ENCODE peak calls at places on chromosomes 2 and 18, in eight cellular contexts. One of them, this sample, is unnamed.

GRCh38 chr2:121080013-121080772 is 204.8 kb downstream of the TFCP2L1 start:
- DNase-seq in Jurkat, Clone E6-1: peak
- DNase-seq in right cardiac atrium: peak
- DNase-seq in adipocyte: peak
- DNase-seq in endodermal cell: peak
- DNase-seq in OCI-LY7: peak
- DNase-seq in aorta: no peak
- DNase-seq in AG09309: no peak
- DNase-seq in this sample: no peak

GRCh38 chr2:180463608-180464007 is 456.5 kb upstream of the CWC22 start:
- DNase-seq in aorta: no peak
- DNase-seq in adipocyte: no peak
- DNase-seq in endodermal cell: no peak
- DNase-seq in Jurkat, Clone E6-1: no peak
- DNase-seq in AG09309: no peak
- DNase-seq in OCI-LY7: no peak
- DNase-seq in right cardiac atrium: no peak
- DNase-seq in this sample: no peak

GRCh38 chr18:43160509-43160908 is 45.0 kb upstream of the RIT2 start:
- DNase-seq in right cardiac atrium: no peak
- DNase-seq in AG09309: no peak
- DNase-seq in OCI-LY7: no peak
- DNase-seq in Jurkat, Clone E6-1: no peak
- DNase-seq in aorta: no peak
- DNase-seq in endodermal cell: no peak
- DNase-seq in adipocyte: peak
- DNase-seq in this sample: no peak

GRCh38 chr18:59951591-59951990 is 51.8 kb downstream of the PMAIP1 start:
- DNase-seq in endodermal cell: no peak
- DNase-seq in Jurkat, Clone E6-1: no peak
- DNase-seq in OCI-LY7: no peak
- DNase-seq in aorta: no peak
- DNase-seq in AG09309: no peak
- DNase-seq in adipocyte: no peak
- DNase-seq in right cardiac atrium: no peak
- DNase-seq in this sample: no peak

GRCh38 chr2:216082388-216082733 is 642 bp downstream of the TMEM169 start:
- DNase-seq in OCI-LY7: no peak
- DNase-seq in adipocyte: no peak
- DNase-seq in endodermal cell: no peak
- DNase-seq in right cardiac atrium: no peak
- DNase-seq in AG09309: no peak
- DNase-seq in aorta: no peak
- DNase-seq in Jurkat, Clone E6-1: no peak
- DNase-seq in this sample: no peak

GRCh38 chr2:38722271-38723115 is 28.7 kb downstream of the SRSF7 start:
- DNase-seq in AG09309: no peak
- DNase-seq in aorta: no peak
- DNase-seq in Jurkat, Clone E6-1: peak
- DNase-seq in endodermal cell: no peak
- DNase-seq in adipocyte: no peak
- DNase-seq in OCI-LY7: peak
- DNase-seq in right cardiac atrium: no peak
- DNase-seq in this sample: no peak

GRCh38 chr2:212537311-212538155 is 1.1 kb downstream of the ERBB4 start:
- DNase-seq in OCI-LY7: no peak
- DNase-seq in AG09309: no peak
- DNase-seq in endodermal cell: peak
- DNase-seq in aorta: peak
- DNase-seq in adipocyte: peak
- DNase-seq in right cardiac atrium: peak
- DNase-seq in Jurkat, Clone E6-1: no peak
- DNase-seq in this sample: peak

GRCh38 chr18:68735498-68736343 is 20.8 kb upstream of the TMX3 start:
- DNase-seq in right cardiac atrium: no peak
- DNase-seq in AG09309: peak
- DNase-seq in Jurkat, Clone E6-1: peak
- DNase-seq in endodermal cell: no peak
- DNase-seq in OCI-LY7: peak
- DNase-seq in aorta: no peak
- DNase-seq in adipocyte: peak
- DNase-seq in this sample: no peak

GRCh38 chr2:221402072-221402471 is 170.0 kb downstream of the EPHA4 start:
- DNase-seq in OCI-LY7: no peak
- DNase-seq in right cardiac atrium: no peak
- DNase-seq in adipocyte: peak
- DNase-seq in AG09309: peak
- DNase-seq in Jurkat, Clone E6-1: no peak
- DNase-seq in endodermal cell: no peak
- DNase-seq in aorta: no peak
- DNase-seq in this sample: no peak

GRCh38 chr2:171807130-171807529 is 86.9 kb downstream of the SLC25A12 start:
- DNase-seq in adipocyte: no peak
- DNase-seq in endodermal cell: no peak
- DNase-seq in OCI-LY7: no peak
- DNase-seq in aorta: no peak
- DNase-seq in right cardiac atrium: no peak
- DNase-seq in Jurkat, Clone E6-1: no peak
- DNase-seq in AG09309: no peak
- DNase-seq in this sample: no peak

GRCh38 chr2:172429351-172429968 is 2.1 kb downstream of the ITGA6 start:
- DNase-seq in Jurkat, Clone E6-1: no peak
- DNase-seq in AG09309: no peak
- DNase-seq in adipocyte: no peak
- DNase-seq in right cardiac atrium: no peak
- DNase-seq in endodermal cell: peak
- DNase-seq in aorta: no peak
- DNase-seq in OCI-LY7: no peak
- DNase-seq in this sample: no peak

GRCh38 chr2:238596571-238597551 is 170.1 kb downstream of the ASB1 start:
- DNase-seq in AG09309: peak
- DNase-seq in OCI-LY7: no peak
- DNase-seq in Jurkat, Clone E6-1: no peak
- DNase-seq in right cardiac atrium: peak
- DNase-seq in endodermal cell: no peak
- DNase-seq in adipocyte: peak
- DNase-seq in aorta: peak
- DNase-seq in this sample: peak

GRCh38 chr2:45946023-45946422 is 294.5 kb downstream of the PRKCE start:
- DNase-seq in Jurkat, Clone E6-1: no peak
- DNase-seq in OCI-LY7: no peak
- DNase-seq in adipocyte: peak
- DNase-seq in aorta: no peak
- DNase-seq in endodermal cell: no peak
- DNase-seq in AG09309: peak
- DNase-seq in right cardiac atrium: no peak
- DNase-seq in this sample: no peak

GRCh38 chr2:3741372-3741771 is 38.0 kb downstream of the DCDC2C start:
- DNase-seq in right cardiac atrium: no peak
- DNase-seq in adipocyte: no peak
- DNase-seq in OCI-LY7: no peak
- DNase-seq in aorta: no peak
- DNase-seq in AG09309: no peak
- DNase-seq in Jurkat, Clone E6-1: peak
- DNase-seq in endodermal cell: peak
- DNase-seq in this sample: no peak

GRCh38 chr2:61378281-61378680 is 92.6 kb downstream of the USP34 start:
- DNase-seq in adipocyte: no peak
- DNase-seq in Jurkat, Clone E6-1: no peak
- DNase-seq in AG09309: no peak
- DNase-seq in right cardiac atrium: no peak
- DNase-seq in OCI-LY7: no peak
- DNase-seq in endodermal cell: no peak
- DNase-seq in aorta: no peak
- DNase-seq in this sample: no peak

GRCh38 chr2:241279413-241279812 is 36.1 kb downstream of the HDLBP start:
- DNase-seq in adipocyte: peak
- DNase-seq in OCI-LY7: no peak
- DNase-seq in endodermal cell: no peak
- DNase-seq in aorta: no peak
- DNase-seq in Jurkat, Clone E6-1: no peak
- DNase-seq in AG09309: no peak
- DNase-seq in right cardiac atrium: no peak
- DNase-seq in this sample: no peak

GRCh38 chr2:104447831-104448434 is 406.0 kb upstream of the POU3F3 start:
- DNase-seq in AG09309: no peak
- DNase-seq in right cardiac atrium: no peak
- DNase-seq in adipocyte: no peak
- DNase-seq in OCI-LY7: peak
- DNase-seq in Jurkat, Clone E6-1: peak
- DNase-seq in aorta: no peak
- DNase-seq in endodermal cell: no peak
- DNase-seq in this sample: no peak

DNA sequence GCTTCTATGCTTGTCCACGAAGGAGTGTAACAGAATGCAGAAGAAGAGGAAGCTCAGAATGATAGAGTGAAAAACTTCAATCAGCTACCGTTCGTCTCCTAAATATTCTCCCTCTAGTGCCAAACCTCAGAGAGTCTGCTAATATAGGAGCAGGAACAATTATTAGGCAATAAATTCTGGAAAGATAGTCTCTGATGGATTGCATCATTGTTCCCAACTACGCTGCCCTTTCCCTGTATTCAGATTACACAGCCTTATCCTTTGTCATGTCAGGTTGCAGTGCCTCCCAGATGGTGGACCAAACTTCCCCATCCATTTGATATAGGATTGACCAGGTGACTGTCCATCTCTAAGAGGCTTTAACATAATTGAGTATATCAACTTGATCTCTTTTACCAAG is 811.5 kb upstream of the CHAC2 start:
- DNase-seq in OCI-LY7: no peak
- DNase-seq in adipocyte: no peak
- DNase-seq in AG09309: no peak
- DNase-seq in aorta: no peak
- DNase-seq in endodermal cell: no peak
- DNase-seq in Jurkat, Clone E6-1: no peak
- DNase-seq in right cardiac atrium: no peak
- DNase-seq in this sample: no peak
- H3K4me3 ChIP-seq in OCI-LY7: no peak
- H3K4me3 ChIP-seq in adipocyte: no peak
- H3K4me3 ChIP-seq in AG09309: no peak
- H3K4me3 ChIP-seq in aorta: no peak
- H3K4me3 ChIP-seq in endodermal cell: no peak
- H3K4me3 ChIP-seq in Jurkat, Clone E6-1: no peak
- H3K4me3 ChIP-seq in right cardiac atrium: no peak
- H3K4me3 ChIP-seq in this sample: no peak

DNA sequence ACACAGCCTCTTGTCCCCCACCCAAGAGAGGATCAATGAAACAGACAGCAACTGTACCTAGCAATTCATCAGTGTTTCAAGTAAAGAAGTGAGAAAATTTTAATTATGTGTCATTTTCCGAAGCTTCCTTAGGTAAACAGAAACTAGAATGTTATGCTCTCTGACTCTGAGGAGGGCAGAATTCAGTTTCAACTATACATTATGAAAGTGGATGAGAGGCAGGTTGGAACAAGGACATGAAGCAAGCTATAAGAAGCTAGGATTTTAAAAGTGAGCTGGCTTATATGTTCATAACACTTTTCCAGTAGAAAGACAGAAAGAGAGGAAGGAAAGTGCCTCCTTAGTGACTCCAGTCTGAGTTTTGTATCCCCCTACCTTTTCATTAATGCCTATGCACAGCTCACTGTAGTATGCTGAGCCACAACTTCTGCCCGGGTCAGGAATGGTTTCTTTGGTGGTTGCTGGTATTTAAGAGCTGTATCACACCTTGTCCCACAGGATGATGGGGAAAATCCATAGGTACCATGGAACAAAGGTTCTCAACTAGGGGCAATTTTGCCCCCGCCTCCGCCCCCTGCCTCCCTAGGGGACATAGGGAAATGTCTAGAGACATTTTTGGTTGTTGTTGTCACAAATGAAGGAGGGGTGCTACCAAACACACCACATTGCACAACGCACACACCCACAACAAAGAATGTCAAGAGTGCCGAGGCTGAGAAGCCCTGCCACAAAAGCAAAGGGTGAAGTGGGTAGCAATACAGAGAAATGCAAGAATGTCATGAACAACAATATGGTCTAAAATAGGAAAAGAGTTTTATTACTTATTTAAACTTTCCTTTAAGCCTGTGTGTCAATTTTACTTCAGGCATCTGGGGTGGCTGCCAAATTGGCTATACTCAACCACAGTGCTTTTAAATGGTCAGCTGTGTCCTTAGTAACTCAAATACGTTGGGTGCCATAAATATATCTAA is 161.0 kb upstream of the ZFP36L2 start:
- DNase-seq in endodermal cell: no peak
- DNase-seq in Jurkat, Clone E6-1: no peak
- DNase-seq in OCI-LY7: no peak
- DNase-seq in AG09309: no peak
- DNase-seq in adipocyte: peak
- DNase-seq in aorta: no peak
- DNase-seq in right cardiac atrium: peak
- DNase-seq in this sample: no peak
- H3K4me3 ChIP-seq in endodermal cell: no peak
- H3K4me3 ChIP-seq in Jurkat, Clone E6-1: no peak
- H3K4me3 ChIP-seq in OCI-LY7: no peak
- H3K4me3 ChIP-seq in AG09309: no peak
- H3K4me3 ChIP-seq in adipocyte: no peak
- H3K4me3 ChIP-seq in aorta: no peak
- H3K4me3 ChIP-seq in right cardiac atrium: no peak
- H3K4me3 ChIP-seq in this sample: no peak

GRCh38 chr18:6644841-6645240 is 84.7 kb upstream of the ARHGAP28 start:
- DNase-seq in aorta: no peak
- DNase-seq in right cardiac atrium: no peak
- DNase-seq in adipocyte: no peak
- DNase-seq in OCI-LY7: no peak
- DNase-seq in AG09309: no peak
- DNase-seq in endodermal cell: peak
- DNase-seq in Jurkat, Clone E6-1: no peak
- DNase-seq in this sample: no peak
- H3K4me3 ChIP-seq in aorta: no peak
- H3K4me3 ChIP-seq in right cardiac atrium: no peak
- H3K4me3 ChIP-seq in adipocyte: no peak
- H3K4me3 ChIP-seq in OCI-LY7: no peak
- H3K4me3 ChIP-seq in AG09309: no peak
- H3K4me3 ChIP-seq in endodermal cell: no peak
- H3K4me3 ChIP-seq in Jurkat, Clone E6-1: no peak
- H3K4me3 ChIP-seq in this sample: no peak

DNA sequence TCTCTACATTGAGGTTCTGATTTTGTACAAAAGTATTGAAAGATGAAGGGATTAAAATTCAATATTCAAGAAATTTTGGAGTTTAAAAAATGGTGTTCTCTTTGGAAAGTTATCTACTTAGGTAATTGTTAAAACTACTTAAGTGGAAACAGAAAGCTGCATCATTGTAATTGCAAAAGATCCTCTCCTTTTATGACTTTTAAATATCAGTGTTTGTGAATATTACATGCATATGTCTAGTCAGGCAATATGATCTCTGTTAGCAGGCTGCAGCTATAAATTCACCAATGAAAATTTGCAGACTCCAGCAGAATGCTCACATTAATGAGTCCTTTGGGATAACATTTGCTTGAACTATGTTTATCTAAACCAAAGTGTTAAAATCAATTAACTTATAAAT is 59.3 kb upstream of the CSRNP3 start:
- DNase-seq in OCI-LY7: no peak
- DNase-seq in adipocyte: peak
- DNase-seq in AG09309: no peak
- DNase-seq in Jurkat, Clone E6-1: no peak
- DNase-seq in endodermal cell: no peak
- DNase-seq in right cardiac atrium: no peak
- DNase-seq in aorta: no peak
- DNase-seq in this sample: no peak
- H3K4me3 ChIP-seq in OCI-LY7: no peak
- H3K4me3 ChIP-seq in adipocyte: no peak
- H3K4me3 ChIP-seq in AG09309: no peak
- H3K4me3 ChIP-seq in Jurkat, Clone E6-1: no peak
- H3K4me3 ChIP-seq in endodermal cell: no peak
- H3K4me3 ChIP-seq in right cardiac atrium: no peak
- H3K4me3 ChIP-seq in aorta: no peak
- H3K4me3 ChIP-seq in this sample: no peak

This sample was measured in heart right ventricle.